ENCODE peak calls at places on chromosomes 12 and 14, in ten cellular contexts. One of them, this sample, is unnamed.

GRCh38 chr12:1972856-1973317 is 31.4 kb downstream of the DCP1B start:
- DNase-seq in SJSA1: peak; percentile 19
- DNase-seq in testis: no peak
- DNase-seq in brain microvascular endothelial cell: peak; percentile 41
- DNase-seq in effector memory CD4-positive, alpha-beta T cell: no peak
- DNase-seq in mammary epithelial cell: no peak
- DNase-seq in GM23248: peak; percentile 73
- DNase-seq in SK-N-MC: no peak
- DNase-seq in GM23338: no peak
- DNase-seq in CD8-positive, alpha-beta T cell: no peak
- DNase-seq in this sample: no peak

GRCh38 chr12:10689146-10689545 is 15.3 kb upstream of the STYK1 start:
- DNase-seq in CD8-positive, alpha-beta T cell: no peak
- DNase-seq in SJSA1: no peak
- DNase-seq in SK-N-MC: no peak
- DNase-seq in brain microvascular endothelial cell: no peak
- DNase-seq in GM23338: no peak
- DNase-seq in mammary epithelial cell: no peak
- DNase-seq in effector memory CD4-positive, alpha-beta T cell: no peak
- DNase-seq in testis: no peak
- DNase-seq in GM23248: no peak
- DNase-seq in this sample: no peak

GRCh38 chr12:42742691-42743090 is 153.1 kb upstream of the PRICKLE1 start:
- DNase-seq in GM23248: no peak
- DNase-seq in mammary epithelial cell: no peak
- DNase-seq in effector memory CD4-positive, alpha-beta T cell: no peak
- DNase-seq in SJSA1: peak; percentile 9
- DNase-seq in CD8-positive, alpha-beta T cell: no peak
- DNase-seq in brain microvascular endothelial cell: no peak
- DNase-seq in testis: no peak
- DNase-seq in SK-N-MC: no peak
- DNase-seq in GM23338: no peak
- DNase-seq in this sample: peak; percentile 60

GRCh38 chr14:95500201-95500681 is 16.2 kb downstream of the SYNE3 start:
- DNase-seq in brain microvascular endothelial cell: no peak
- DNase-seq in SJSA1: no peak
- DNase-seq in GM23248: no peak
- DNase-seq in effector memory CD4-positive, alpha-beta T cell: no peak
- DNase-seq in GM23338: no peak
- DNase-seq in CD8-positive, alpha-beta T cell: no peak
- DNase-seq in mammary epithelial cell: no peak
- DNase-seq in SK-N-MC: no peak
- DNase-seq in testis: peak; percentile 69
- DNase-seq in this sample: no peak

GRCh38 chr12:110001596-110001995 is 2.4 kb downstream of the ANKRD13A start:
- DNase-seq in GM23338: no peak
- DNase-seq in GM23248: peak; percentile 94
- DNase-seq in SK-N-MC: no peak
- DNase-seq in mammary epithelial cell: peak; percentile 81
- DNase-seq in testis: no peak
- DNase-seq in effector memory CD4-positive, alpha-beta T cell: no peak
- DNase-seq in CD8-positive, alpha-beta T cell: no peak
- DNase-seq in SJSA1: peak; percentile 74
- DNase-seq in brain microvascular endothelial cell: peak; percentile 31
- DNase-seq in this sample: no peak

GRCh38 chr14:48008646-48009045 is 333.2 kb upstream of the MDGA2 start:
- DNase-seq in effector memory CD4-positive, alpha-beta T cell: no peak
- DNase-seq in mammary epithelial cell: no peak
- DNase-seq in GM23248: no peak
- DNase-seq in brain microvascular endothelial cell: no peak
- DNase-seq in CD8-positive, alpha-beta T cell: no peak
- DNase-seq in testis: no peak
- DNase-seq in SJSA1: no peak
- DNase-seq in SK-N-MC: no peak
- DNase-seq in GM23338: peak; percentile 8
- DNase-seq in this sample: no peak

GRCh38 chr12:121397521-121397920 is 2.4 kb upstream of the RNF34 start:
- DNase-seq in effector memory CD4-positive, alpha-beta T cell: no peak
- DNase-seq in SJSA1: no peak
- DNase-seq in GM23338: no peak
- DNase-seq in testis: no peak
- DNase-seq in brain microvascular endothelial cell: no peak
- DNase-seq in GM23248: no peak
- DNase-seq in mammary epithelial cell: no peak
- DNase-seq in SK-N-MC: no peak
- DNase-seq in CD8-positive, alpha-beta T cell: no peak
- DNase-seq in this sample: no peak

GRCh38 chr14:84036863-84037262 is 1493.1 kb upstream of the FLRT2 start:
- DNase-seq in SK-N-MC: peak; percentile 76
- DNase-seq in GM23248: no peak
- DNase-seq in mammary epithelial cell: peak; percentile 0
- DNase-seq in GM23338: no peak
- DNase-seq in CD8-positive, alpha-beta T cell: no peak
- DNase-seq in brain microvascular endothelial cell: peak; percentile 83
- DNase-seq in effector memory CD4-positive, alpha-beta T cell: no peak
- DNase-seq in testis: no peak
- DNase-seq in SJSA1: no peak
- DNase-seq in this sample: no peak

GRCh38 chr12:127284870-127285431 is 982.0 kb upstream of the TMEM132C start:
- DNase-seq in testis: no peak
- DNase-seq in GM23338: no peak
- DNase-seq in GM23248: peak; percentile 98
- DNase-seq in brain microvascular endothelial cell: peak; percentile 65
- DNase-seq in CD8-positive, alpha-beta T cell: no peak
- DNase-seq in SK-N-MC: no peak
- DNase-seq in SJSA1: peak; percentile 86
- DNase-seq in mammary epithelial cell: peak; percentile 91
- DNase-seq in effector memory CD4-positive, alpha-beta T cell: no peak
- DNase-seq in this sample: no peak

GRCh38 chr12:120408771-120409170 is 29.1 kb upstream of the COX6A1 start:
- DNase-seq in brain microvascular endothelial cell: no peak
- DNase-seq in GM23248: no peak
- DNase-seq in effector memory CD4-positive, alpha-beta T cell: no peak
- DNase-seq in CD8-positive, alpha-beta T cell: no peak
- DNase-seq in GM23338: no peak
- DNase-seq in mammary epithelial cell: no peak
- DNase-seq in testis: no peak
- DNase-seq in SK-N-MC: no peak
- DNase-seq in SJSA1: no peak
- DNase-seq in this sample: no peak

GRCh38 chr12:123363385-123363742 is 1.3 kb downstream of the SBNO1 start:
- DNase-seq in effector memory CD4-positive, alpha-beta T cell: no peak
- DNase-seq in GM23338: no peak
- DNase-seq in mammary epithelial cell: no peak
- DNase-seq in CD8-positive, alpha-beta T cell: no peak
- DNase-seq in testis: no peak
- DNase-seq in SJSA1: no peak
- DNase-seq in GM23248: peak; percentile 61
- DNase-seq in brain microvascular endothelial cell: peak; percentile 21
- DNase-seq in SK-N-MC: no peak
- DNase-seq in this sample: no peak

GRCh38 chr12:38137716-38138115 is 178.9 kb upstream of the ALG10B start:
- DNase-seq in mammary epithelial cell: no peak
- DNase-seq in brain microvascular endothelial cell: no peak
- DNase-seq in testis: no peak
- DNase-seq in effector memory CD4-positive, alpha-beta T cell: no peak
- DNase-seq in GM23248: no peak
- DNase-seq in SJSA1: no peak
- DNase-seq in GM23338: peak; percentile 6
- DNase-seq in SK-N-MC: no peak
- DNase-seq in CD8-positive, alpha-beta T cell: no peak
- DNase-seq in this sample: no peak
- H3K4me3 ChIP-seq in mammary epithelial cell: no peak overlapping the region
- H3K4me3 ChIP-seq in brain microvascular endothelial cell: no peak overlapping the region
- H3K4me3 ChIP-seq in testis: no peak overlapping the region
- H3K4me3 ChIP-seq in effector memory CD4-positive, alpha-beta T cell: no peak overlapping the region
- H3K4me3 ChIP-seq in GM23248: peak overlapping the region; percentile 71
- H3K4me3 ChIP-seq in SJSA1: no peak overlapping the region
- H3K4me3 ChIP-seq in GM23338: peak overlapping the region; percentile 52
- H3K4me3 ChIP-seq in SK-N-MC: no peak overlapping the region
- H3K4me3 ChIP-seq in CD8-positive, alpha-beta T cell: no peak overlapping the region
- H3K4me3 ChIP-seq in this sample: no peak overlapping the region

GRCh38 chr14:80419769-80420168 is 208.5 kb upstream of the DIO2 start:
- DNase-seq in CD8-positive, alpha-beta T cell: no peak
- DNase-seq in brain microvascular endothelial cell: no peak
- DNase-seq in GM23338: no peak
- DNase-seq in effector memory CD4-positive, alpha-beta T cell: no peak
- DNase-seq in SJSA1: no peak
- DNase-seq in SK-N-MC: no peak
- DNase-seq in testis: peak; percentile 23
- DNase-seq in GM23248: no peak
- DNase-seq in mammary epithelial cell: no peak
- DNase-seq in this sample: no peak
- H3K27ac ChIP-seq in CD8-positive, alpha-beta T cell: no peak overlapping the region
- H3K27ac ChIP-seq in brain microvascular endothelial cell: no peak overlapping the region
- H3K27ac ChIP-seq in GM23338: no peak overlapping the region
- H3K27ac ChIP-seq in effector memory CD4-positive, alpha-beta T cell: no peak overlapping the region
- H3K27ac ChIP-seq in SJSA1: no peak overlapping the region
- H3K27ac ChIP-seq in SK-N-MC: no peak overlapping the region
- H3K27ac ChIP-seq in testis: no peak overlapping the region
- H3K27ac ChIP-seq in GM23248: no peak overlapping the region
- H3K27ac ChIP-seq in mammary epithelial cell: no peak overlapping the region
- H3K27ac ChIP-seq in this sample: no peak overlapping the region

GRCh38 chr14:30903285-30904124 is 29.1 kb downstream of the COCH start:
- DNase-seq in GM23248: no peak
- DNase-seq in SK-N-MC: no peak
- DNase-seq in SJSA1: no peak
- DNase-seq in brain microvascular endothelial cell: no peak
- DNase-seq in mammary epithelial cell: no peak
- DNase-seq in effector memory CD4-positive, alpha-beta T cell: no peak
- DNase-seq in CD8-positive, alpha-beta T cell: no peak
- DNase-seq in testis: no peak
- DNase-seq in GM23338: no peak
- DNase-seq in this sample: no peak

GRCh38 chr14:30908826-30909225 is 34.5 kb downstream of the COCH start:
- DNase-seq in testis: no peak
- DNase-seq in GM23338: no peak
- DNase-seq in mammary epithelial cell: no peak
- DNase-seq in SJSA1: no peak
- DNase-seq in effector memory CD4-positive, alpha-beta T cell: no peak
- DNase-seq in GM23248: no peak
- DNase-seq in brain microvascular endothelial cell: no peak
- DNase-seq in SK-N-MC: no peak
- DNase-seq in CD8-positive, alpha-beta T cell: no peak
- DNase-seq in this sample: no peak

GRCh38 chr14:30906752-30907658 is 32.6 kb downstream of the COCH start:
- DNase-seq in GM23338: no peak
- DNase-seq in GM23248: peak; percentile 37
- DNase-seq in testis: no peak
- DNase-seq in CD8-positive, alpha-beta T cell: no peak
- DNase-seq in SK-N-MC: no peak
- DNase-seq in mammary epithelial cell: peak; percentile 34
- DNase-seq in SJSA1: no peak
- DNase-seq in brain microvascular endothelial cell: no peak
- DNase-seq in effector memory CD4-positive, alpha-beta T cell: no peak
- DNase-seq in this sample: no peak

DNA sequence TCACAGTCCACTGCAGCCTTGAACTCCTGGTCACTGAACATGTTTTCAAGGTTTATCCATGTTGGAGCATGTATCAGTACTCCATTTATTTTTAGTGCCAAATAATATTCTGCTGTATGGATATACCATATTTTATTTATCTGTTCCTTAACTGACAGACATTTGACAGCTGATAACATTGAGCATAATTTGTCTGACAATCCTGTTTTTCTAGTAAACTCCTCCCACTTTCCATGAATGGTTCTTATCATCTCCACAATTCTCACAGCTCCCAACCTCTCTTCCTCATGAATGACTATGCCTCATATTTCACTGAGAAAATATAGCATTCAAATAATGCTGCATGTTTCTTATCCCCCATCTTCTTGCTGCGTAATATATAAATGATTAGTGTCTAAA is 33.3 kb downstream of the COCH start:
- DNase-seq in CD8-positive, alpha-beta T cell: no peak
- DNase-seq in SJSA1: no peak
- DNase-seq in mammary epithelial cell: no peak
- DNase-seq in brain microvascular endothelial cell: no peak
- DNase-seq in effector memory CD4-positive, alpha-beta T cell: no peak
- DNase-seq in GM23338: no peak
- DNase-seq in GM23248: no peak
- DNase-seq in SK-N-MC: no peak
- DNase-seq in testis: no peak
- DNase-seq in this sample: no peak
- H3K36me3 ChIP-seq in CD8-positive, alpha-beta T cell: peaks cover 3% of the 10 kb centered on the region
- H3K36me3 ChIP-seq in SJSA1: peaks cover 48% of the 10 kb centered on the region
- H3K36me3 ChIP-seq in mammary epithelial cell: peaks cover 22% of the 10 kb centered on the region
- H3K36me3 ChIP-seq in brain microvascular endothelial cell: peaks cover 12% of the 10 kb centered on the region
- H3K36me3 ChIP-seq in effector memory CD4-positive, alpha-beta T cell: peaks cover 29% of the 10 kb centered on the region
- H3K36me3 ChIP-seq in GM23338: peaks cover 9% of the 10 kb centered on the region
- H3K36me3 ChIP-seq in GM23248: peaks cover 23% of the 10 kb centered on the region
- H3K36me3 ChIP-seq in SK-N-MC: peaks cover 60% of the 10 kb centered on the region
- H3K36me3 ChIP-seq in testis: no peaks in the 10 kb centered on the region
- H3K36me3 ChIP-seq in this sample: peaks cover 55% of the 10 kb centered on the region

GRCh38 chr14:73784065-73784987 is 67.3 kb upstream of the PTGR2 start:
- DNase-seq in effector memory CD4-positive, alpha-beta T cell: no peak
- DNase-seq in brain microvascular endothelial cell: no peak
- DNase-seq in SK-N-MC: no peak
- DNase-seq in GM23338: peak; percentile 33
- DNase-seq in testis: no peak
- DNase-seq in mammary epithelial cell: peak; percentile 70
- DNase-seq in CD8-positive, alpha-beta T cell: no peak
- DNase-seq in GM23248: peak; percentile 90
- DNase-seq in SJSA1: no peak
- DNase-seq in this sample: no peak

GRCh38 chr14:73780391-73780790 is 66.2 kb upstream of the PNMA1 start:
- DNase-seq in effector memory CD4-positive, alpha-beta T cell: no peak
- DNase-seq in CD8-positive, alpha-beta T cell: no peak
- DNase-seq in brain microvascular endothelial cell: no peak
- DNase-seq in SJSA1: no peak
- DNase-seq in mammary epithelial cell: no peak
- DNase-seq in testis: no peak
- DNase-seq in GM23248: no peak
- DNase-seq in SK-N-MC: no peak
- DNase-seq in GM23338: no peak
- DNase-seq in this sample: peak; percentile 57

GRCh38 chr14:73783107-73783727 is 68.4 kb upstream of the PTGR2 start:
- DNase-seq in effector memory CD4-positive, alpha-beta T cell: no peak
- DNase-seq in brain microvascular endothelial cell: no peak
- DNase-seq in SJSA1: peak; percentile 10
- DNase-seq in SK-N-MC: no peak
- DNase-seq in mammary epithelial cell: no peak
- DNase-seq in GM23248: no peak
- DNase-seq in GM23338: peak; percentile 67
- DNase-seq in testis: no peak
- DNase-seq in CD8-positive, alpha-beta T cell: no peak
- DNase-seq in this sample: no peak

GRCh38 chr14:73780896-73781295 is 66.7 kb upstream of the PNMA1 start:
- DNase-seq in GM23248: no peak
- DNase-seq in CD8-positive, alpha-beta T cell: no peak
- DNase-seq in GM23338: no peak
- DNase-seq in SK-N-MC: no peak
- DNase-seq in mammary epithelial cell: no peak
- DNase-seq in brain microvascular endothelial cell: no peak
- DNase-seq in testis: no peak
- DNase-seq in SJSA1: no peak
- DNase-seq in effector memory CD4-positive, alpha-beta T cell: no peak
- DNase-seq in this sample: no peak

DNA sequence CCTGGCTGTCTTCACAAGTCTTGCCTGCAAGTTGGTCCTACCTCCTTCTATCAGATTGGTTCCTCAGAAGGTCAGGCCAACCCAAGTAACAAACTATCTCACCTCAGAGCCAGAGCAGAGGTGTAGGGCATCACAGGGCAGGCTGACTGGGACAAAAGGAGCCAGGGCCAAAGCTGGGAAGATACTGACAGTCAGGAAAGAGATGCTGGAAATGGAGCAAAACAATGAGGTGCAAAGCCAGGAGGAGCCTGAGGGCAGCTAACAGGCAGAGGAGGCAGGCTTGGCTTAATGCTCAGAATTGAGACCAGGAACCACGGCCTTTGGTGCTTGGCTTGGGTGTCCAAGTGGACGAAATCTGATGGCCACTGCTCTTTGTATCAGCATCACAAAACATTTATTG is 68.4 kb upstream of the PNMA1 start:
- DNase-seq in CD8-positive, alpha-beta T cell: no peak
- DNase-seq in SK-N-MC: no peak
- DNase-seq in brain microvascular endothelial cell: no peak
- DNase-seq in testis: no peak
- DNase-seq in SJSA1: no peak
- DNase-seq in GM23248: no peak
- DNase-seq in GM23338: no peak
- DNase-seq in mammary epithelial cell: no peak
- DNase-seq in effector memory CD4-positive, alpha-beta T cell: no peak
- DNase-seq in this sample: no peak
- H3K4me3 ChIP-seq in CD8-positive, alpha-beta T cell: no peak overlapping the region
- H3K4me3 ChIP-seq in SK-N-MC: no peak overlapping the region
- H3K4me3 ChIP-seq in brain microvascular endothelial cell: no peak overlapping the region
- H3K4me3 ChIP-seq in testis: no peak overlapping the region
- H3K4me3 ChIP-seq in SJSA1: no peak overlapping the region
- H3K4me3 ChIP-seq in GM23248: no peak overlapping the region
- H3K4me3 ChIP-seq in GM23338: no peak overlapping the region
- H3K4me3 ChIP-seq in mammary epithelial cell: no peak overlapping the region
- H3K4me3 ChIP-seq in effector memory CD4-positive, alpha-beta T cell: no peak overlapping the region
- H3K4me3 ChIP-seq in this sample: no peak overlapping the region

This sample was measured in SJCRH30.